ENCODE peak calls at places on chromosome 11, in six cellular contexts. N, G, W, B, Z and A are unnamed samples.
A peak's percentile ranks its signal among the peaks of the same experiment; 100 is the strongest.

GRCh38 chr11:86440305-86440716 is 65.6 kb downstream of the CCDC81 start:
- DNase-seq in N (no peak), G (peak; percentile 53), W (no peak), B (no peak), Z (peak; percentile 24), A (no peak)

GRCh38 chr11:32113637-32114203 is 22.8 kb downstream of the RCN1 start:
- DNase-seq in N (no peak), G (no peak), W (no peak), B (no peak), Z (no peak), A (no peak)

GRCh38 chr11:111299111-111300026 is 1.0 kb downstream of the POU2AF3 start:
- DNase-seq in N (peak; percentile 80), G (peak; percentile 59), W (peak; percentile 58), B (peak; percentile 46), Z (no peak), A (no peak)

GRCh38 chr11:134742228-134742612 is 330.2 kb upstream of the B3GAT1 start:
- DNase-seq in N (no peak), G (no peak), W (no peak), B (peak; percentile 29), Z (no peak), A (no peak)

GRCh38 chr11:68120212-68121066 is 749 bp downstream of the CHKA start:
- DNase-seq in N (peak; percentile 82), G (peak; percentile 52), W (no peak), B (peak; percentile 47), Z (peak; percentile 32), A (peak; percentile 75)

GRCh38 chr11:107576497-107577086 is 11.1 kb upstream of the ALKBH8 start:
- DNase-seq in N (no peak), G (no peak), W (peak; percentile 36), B (peak; percentile 19), Z (no peak), A (peak; percentile 59)

GRCh38 chr11:74035264-74035663 is 26.4 kb upstream of the UCP3 start:
- DNase-seq in N (no peak), G (no peak), W (no peak), B (no peak), Z (no peak), A (no peak)

GRCh38 chr11:75022759-75023396 is 34.1 kb downstream of the NEU3 start:
- DNase-seq in N (peak; percentile 76), G (peak; percentile 77), W (peak; percentile 86), B (peak; percentile 73), Z (peak; percentile 49), A (peak; percentile 88)

GRCh38 chr11:17686185-17686980 is 33.0 kb upstream of the MYOD1 start:
- DNase-seq in N (no peak), G (no peak), W (no peak), B (no peak), Z (no peak), A (peak; percentile 81)

GRCh38 chr11:123221074-123221473 is 26.0 kb upstream of the CLMP start:
- DNase-seq in N (no peak), G (no peak), W (no peak), B (no peak), Z (no peak), A (no peak)

GRCh38 chr11:107750313-107750712 is 38.5 kb upstream of the SLN start:
- DNase-seq in N (no peak), G (no peak), W (no peak), B (no peak), Z (no peak), A (no peak)

GRCh38 chr11:69770525-69770924 is 4.6 kb downstream of the FGF4 start:
- DNase-seq in N (no peak), G (no peak), W (no peak), B (no peak), Z (no peak), A (no peak)

GRCh38 chr11:848380-848931 is 5.8 kb downstream of the TSPAN4 start:
- DNase-seq in N (no peak), G (no peak), W (peak; percentile 72), B (no peak), Z (no peak), A (peak; percentile 58)
- H3K4me1 ChIP-seq in N (peaks cover 61% of the 10 kb centered on the region), G (peaks cover 93% of the 10 kb centered on the region), W (peaks cover 67% of the 10 kb centered on the region), B (peaks cover 26% of the 10 kb centered on the region), Z (peaks cover 32% of the 10 kb centered on the region), A (peaks cover 8% of the 10 kb centered on the region)

GRCh38 chr11:65452806-65453490 is 30.4 kb downstream of the NEAT1 start:
- DNase-seq in N (no peak), G (no peak), W (no peak), B (no peak), Z (no peak), A (no peak)
- H3K4me3 ChIP-seq in N (no peak overlapping the region), G (no peak overlapping the region), W (no peak overlapping the region), B (no peak overlapping the region), Z (no peak overlapping the region), A (no peak overlapping the region)

GRCh38 chr11:45030778-45031177 is 80.1 kb upstream of the TP53I11 start:
- DNase-seq in N (no peak), G (no peak), W (no peak), B (no peak), Z (no peak), A (no peak)
- H3K4me1 ChIP-seq in N (peaks cover 5% of the 10 kb centered on the region), G (peaks cover 27% of the 10 kb centered on the region), W (no peaks in the 10 kb centered on the region), B (no peaks in the 10 kb centered on the region), Z (peaks cover 4% of the 10 kb centered on the region), A (peaks cover 6% of the 10 kb centered on the region)

GRCh38 chr11:60971520-60971919 is at the start of gene CD6:
- DNase-seq in N (no peak), G (no peak), W (no peak), B (no peak), Z (no peak), A (no peak)
- H3K4me3 ChIP-seq in N (peak within 1 kb of the TSS; percentile 36), G (no peak within 1 kb of the TSS), W (no peak within 1 kb of the TSS), B (no peak within 1 kb of the TSS), Z (no peak within 1 kb of the TSS), A (no peak within 1 kb of the TSS)

GRCh38 chr11:128289048-128289447 is 298.3 kb downstream of the ETS1 start:
- DNase-seq in N (no peak), G (no peak), W (no peak), B (no peak), Z (no peak), A (no peak)
- H3K4me1 ChIP-seq in N (peaks cover 31% of the 10 kb centered on the region), G (peaks cover 34% of the 10 kb centered on the region), W (no peaks in the 10 kb centered on the region), B (peaks cover 12% of the 10 kb centered on the region), Z (peaks cover 9% of the 10 kb centered on the region), A (peaks cover 8% of the 10 kb centered on the region)

DNA sequence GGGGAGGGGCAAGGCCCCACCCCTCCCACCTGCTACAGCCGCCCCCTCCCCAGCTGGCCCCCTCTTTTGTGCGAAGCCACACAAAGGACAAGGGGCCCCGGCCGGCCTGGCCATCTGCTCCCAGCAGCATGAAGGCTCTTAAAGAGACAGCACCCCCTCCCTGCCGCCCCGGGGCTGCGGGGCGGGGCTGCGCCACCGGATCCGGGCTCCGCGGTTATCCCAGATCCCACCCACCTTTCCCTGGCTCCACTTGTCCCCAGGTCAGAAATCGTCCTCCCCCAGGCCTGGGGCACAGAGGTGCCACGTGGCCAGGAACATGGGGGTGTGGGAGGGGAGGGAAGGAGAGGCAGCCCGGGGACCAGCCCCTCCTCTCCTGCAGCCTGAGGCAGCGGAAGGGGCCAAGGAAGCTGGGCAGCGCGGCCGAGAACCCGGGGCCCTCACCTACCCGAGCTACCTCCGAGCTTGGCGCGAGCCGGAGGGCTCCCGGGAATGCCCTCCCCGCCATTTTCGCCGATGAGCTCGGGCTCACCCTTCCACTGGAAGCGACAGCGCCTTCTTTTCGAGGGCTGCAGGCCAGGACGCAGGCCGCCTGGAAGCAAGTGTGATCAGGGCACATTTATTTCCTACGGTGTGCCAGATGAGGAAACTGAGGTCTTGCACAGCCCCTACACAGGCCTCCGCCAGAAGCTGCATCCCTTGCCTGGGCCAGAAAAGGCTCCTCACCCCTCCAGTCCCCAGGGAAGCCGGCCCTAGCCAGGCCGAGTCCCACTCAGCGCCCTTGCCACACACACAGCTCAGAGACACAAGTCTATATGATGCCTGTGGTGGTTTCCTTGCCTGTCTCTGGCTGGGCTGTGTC is 2.5 kb upstream of the RCOR2 start:
- DNase-seq in N (no peak), G (peak; percentile 76), W (no peak), B (peak; percentile 76), Z (no peak), A (peak; percentile 71)
- H3K4me3 ChIP-seq in N (peak overlapping the region; percentile 36), G (peak overlapping the region; percentile 67), W (no peak overlapping the region), B (peak overlapping the region; percentile 76), Z (peak overlapping the region; percentile 44), A (peak overlapping the region; percentile 24)

GRCh38 chr11:76789443-76789719 is 6.2 kb downstream of the TSKU start:
- DNase-seq in N (no peak), G (no peak), W (no peak), B (no peak), Z (peak; percentile 0), A (no peak)
- H3K4me1 ChIP-seq in N (peaks cover 54% of the 10 kb centered on the region), G (peaks cover 85% of the 10 kb centered on the region), W (peaks cover 87% of the 10 kb centered on the region), B (peaks cover 97% of the 10 kb centered on the region), Z (peaks cover 6% of the 10 kb centered on the region), A (peaks cover 26% of the 10 kb centered on the region)

GRCh38 chr11:13668102-13668956 is at the start of gene FAR1:
- DNase-seq in N (peak; percentile 99), G (peak; percentile 97), W (peak; percentile 97), B (no peak), Z (peak; percentile 97), A (peak; percentile 94)

GRCh38 chr11:13666708-13667107 is 1.8 kb upstream of the FAR1 start:
- DNase-seq in N (no peak), G (no peak), W (no peak), B (no peak), Z (no peak), A (no peak)

GRCh38 chr11:13667795-13668101 is 720 bp upstream of the FAR1 start:
- DNase-seq in N (no peak), G (no peak), W (no peak), B (no peak), Z (no peak), A (no peak)

GRCh38 chr11:13668957-13669521 is 571 bp downstream of the FAR1 start:
- DNase-seq in N (peak; percentile 68), G (peak; percentile 36), W (peak; percentile 44), B (no peak), Z (no peak), A (peak; percentile 21)

GRCh38 chr11:13667245-13667644 is 1.2 kb upstream of the FAR1 start:
- DNase-seq in N (no peak), G (no peak), W (no peak), B (no peak), Z (no peak), A (no peak)
- H3K4me3 ChIP-seq in N (peak overlapping the region; percentile 94), G (peak overlapping the region; percentile 85), W (peak overlapping the region; percentile 69), B (no peak overlapping the region), Z (peak overlapping the region; percentile 73), A (peak overlapping the region; percentile 65)